ENCODE peak calls at places on chromosomes 1 and 21, in four cellular contexts. J is aorta, F is pancreas, X is lung. R is an unnamed sample.

GRCh38 chr21:27269646-27270045 is 302.8 kb upstream of the ADAMTS5 start:
- DNase-seq in J (no peak), F (no peak), X (no peak), R (no peak)

GRCh38 chr1:218886472-218886871 is 287.2 kb upstream of the LYPLAL1 start:
- DNase-seq in J (peak; percentile 85), F (no peak), X (no peak), R (no peak)

GRCh38 chr1:23951646-23952095 is 8.0 kb upstream of the PNRC2 start:
- DNase-seq in J (no peak), F (no peak), X (no peak), R (peak; percentile 50)

GRCh38 chr1:153946622-153947246 is at the start of gene DENND4B:
- DNase-seq in J (peak; percentile 94), F (peak; percentile 93), X (peak; percentile 80), R (peak; percentile 98)

GRCh38 chr21:39715804-39716397 is 29.1 kb upstream of the IGSF5 start:
- DNase-seq in J (no peak), F (no peak), X (peak; percentile 52), R (peak; percentile 65)

GRCh38 chr1:64161347-64162080 is 41.9 kb upstream of the UBE2U start:
- DNase-seq in J (no peak), F (no peak), X (no peak), R (no peak)

GRCh38 chr21:16370176-16370575 is 640.4 kb downstream of the USP25 start:
- DNase-seq in J (no peak), F (no peak), X (no peak), R (no peak)

GRCh38 chr1:3298197-3298596 is 156.3 kb upstream of the ARHGEF16 start:
- DNase-seq in J (no peak), F (peak; percentile 26), X (no peak), R (no peak)

GRCh38 chr1:206079130-206079529 is 26.2 kb downstream of the RHEX start:
- DNase-seq in J (no peak), F (no peak), X (no peak), R (no peak)

GRCh38 chr1:90143522-90144050 is 148.7 kb downstream of the ZNF326 start:
- DNase-seq in J (no peak), F (no peak), X (no peak), R (peak; percentile 53)

GRCh38 chr1:90144820-90145219 is 149.9 kb downstream of the ZNF326 start:
- DNase-seq in J (no peak), F (no peak), X (no peak), R (no peak)

GRCh38 chr1:90139837-90140236 is 144.9 kb downstream of the ZNF326 start:
- DNase-seq in J (no peak), F (no peak), X (no peak), R (no peak)

GRCh38 chr1:90147093-90147492 is 152.2 kb downstream of the ZNF326 start:
- DNase-seq in J (no peak), F (no peak), X (no peak), R (no peak)

GRCh38 chr1:90142697-90143096 is 147.8 kb downstream of the ZNF326 start:
- DNase-seq in J (no peak), F (no peak), X (no peak), R (no peak)
- H3K36me3 ChIP-seq in J (no peaks in the 10 kb centered on the region), F (no peaks in the 10 kb centered on the region), X (no peaks in the 10 kb centered on the region), R (no peaks in the 10 kb centered on the region)

GRCh38 chr1:115771094-115771846 is 2.8 kb upstream of the CASQ2 start:
- DNase-seq in J (no peak), F (peak; percentile 77), X (no peak), R (peak; percentile 21)

GRCh38 chr1:115765091-115765490 is 3.4 kb downstream of the CASQ2 start:
- DNase-seq in J (no peak), F (no peak), X (no peak), R (no peak)

GRCh38 chr1:115767403-115767802 is 1.1 kb downstream of the CASQ2 start:
- DNase-seq in J (no peak), F (no peak), X (no peak), R (no peak)

GRCh38 chr1:115771847-115772457 is 3.4 kb upstream of the CASQ2 start:
- DNase-seq in J (peak; percentile 84), F (no peak), X (peak; percentile 52), R (peak; percentile 79)

DNA sequence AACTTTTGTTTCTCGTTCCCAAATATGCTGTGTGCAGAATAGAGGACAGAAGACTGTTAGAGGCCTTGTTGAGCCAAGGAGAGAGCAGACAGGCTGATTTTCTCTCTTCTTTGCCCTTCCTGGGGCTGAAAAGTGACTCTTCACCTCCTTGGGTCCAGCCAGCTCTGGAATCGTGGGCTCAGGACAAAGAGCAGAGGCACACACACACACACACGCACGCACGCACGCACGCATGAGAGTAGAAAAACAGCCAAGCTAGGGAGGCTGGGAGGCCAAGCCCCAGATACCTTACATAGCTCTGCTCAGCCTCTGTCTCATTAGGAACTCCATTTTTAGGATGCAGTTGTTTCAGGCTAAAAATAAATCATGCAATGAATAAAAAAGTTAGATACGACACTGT is at the start of gene CASQ2:
- DNase-seq in J (no peak), F (no peak), X (no peak), R (no peak)
- H3K27ac ChIP-seq in J (peak within 1 kb of the TSS; percentile 47), F (no peak within 1 kb of the TSS), X (no peak within 1 kb of the TSS), R (no peak within 1 kb of the TSS)

GRCh38 chr21:31855180-31855579 is 17.6 kb upstream of the HUNK start:
- DNase-seq in J (no peak), F (no peak), X (no peak), R (no peak)
- H3K36me3 ChIP-seq in J (no peaks in the 10 kb centered on the region), F (no peaks in the 10 kb centered on the region), X (no peaks in the 10 kb centered on the region), R (no peaks in the 10 kb centered on the region)

GRCh38 chr1:2276803-2277580 is 48.9 kb downstream of the SKI start:
- DNase-seq in J (no peak), F (no peak), X (no peak), R (no peak)

GRCh38 chr1:2275796-2276536 is 47.8 kb downstream of the SKI start:
- DNase-seq in J (no peak), F (peak; percentile 57), X (peak; percentile 63), R (no peak)

GRCh38 chr1:2279210-2279639 is 51.1 kb downstream of the SKI start:
- DNase-seq in J (no peak), F (peak; percentile 40), X (peak; percentile 66), R (no peak)

GRCh38 chr1:2278591-2279209 is 50.6 kb downstream of the SKI start:
- DNase-seq in J (no peak), F (peak; percentile 49), X (no peak), R (no peak)

GRCh38 chr1:2277741-2278488 is 49.8 kb downstream of the SKI start:
- DNase-seq in J (no peak), F (peak; percentile 32), X (no peak), R (no peak)
- H3K27ac ChIP-seq in J (peak overlapping the region; percentile 4), F (no peak overlapping the region), X (peak overlapping the region; percentile 89), R (no peak overlapping the region)

DNA sequence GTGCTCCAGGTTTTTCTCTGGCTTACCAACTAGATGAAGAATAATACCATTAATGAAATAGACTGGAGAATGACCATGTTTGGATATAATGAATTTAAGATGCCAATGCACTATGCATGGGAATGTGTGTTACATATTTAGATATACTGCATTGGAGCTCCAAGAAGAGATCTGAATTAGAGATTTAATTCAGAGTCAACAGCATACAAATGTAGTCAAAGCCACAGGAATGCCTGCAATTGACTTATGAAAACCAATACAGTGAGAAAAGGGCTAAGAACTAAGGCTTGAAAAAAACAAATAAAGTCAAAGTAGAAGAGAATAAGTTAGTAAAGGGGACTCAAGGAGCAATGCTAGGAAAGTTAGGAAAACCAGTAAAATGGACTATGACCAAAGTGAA is 59.1 kb downstream of the USP24 start:
- DNase-seq in J (no peak), F (no peak), X (no peak), R (no peak)
- H3K36me3 ChIP-seq in J (peaks cover 3% of the 10 kb centered on the region), F (no peaks in the 10 kb centered on the region), X (peaks cover 14% of the 10 kb centered on the region), R (peaks cover 52% of the 10 kb centered on the region)

GRCh38 chr1:185058103-185058502 is 12.7 kb downstream of the RNF2 start:
- DNase-seq in J (no peak), F (no peak), X (no peak), R (no peak)
- H3K27ac ChIP-seq in J (no peak overlapping the region), F (no peak overlapping the region), X (no peak overlapping the region), R (no peak overlapping the region)

GRCh38 chr1:223742861-223743517 is 30.6 kb downstream of the CAPN2 start:
- DNase-seq in J (no peak), F (no peak), X (no peak), R (no peak)
- H3K36me3 ChIP-seq in J (peaks cover 3% of the 10 kb centered on the region), F (no peaks in the 10 kb centered on the region), X (peaks cover 43% of the 10 kb centered on the region), R (no peaks in the 10 kb centered on the region)

DNA sequence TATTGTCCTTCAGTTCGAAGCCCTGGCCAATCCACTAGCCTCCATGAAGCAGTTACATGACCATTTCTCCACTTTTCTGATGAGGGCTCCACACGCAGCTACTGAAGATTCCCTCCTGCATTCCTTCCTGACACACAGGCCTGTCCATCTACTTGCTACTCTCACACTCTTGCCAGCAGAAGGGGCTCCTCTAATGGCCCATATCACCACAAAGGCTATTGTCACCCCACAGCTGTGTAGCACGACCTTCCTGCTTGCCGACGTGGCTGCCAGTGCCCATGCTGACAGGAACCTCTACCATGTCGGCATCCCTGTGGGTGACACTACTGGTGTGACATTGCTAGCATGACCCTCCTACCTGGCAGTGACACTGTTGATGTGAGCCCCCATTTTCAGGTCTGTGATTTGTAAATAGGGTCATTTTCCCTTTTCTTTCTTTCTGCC is 1528.6 kb upstream of the TPTE start:
- DNase-seq in J (peak; percentile 85), F (no peak), X (no peak), R (no peak)
- H3K27ac ChIP-seq in J (no peak overlapping the region), F (no peak overlapping the region), X (no peak overlapping the region), R (no peak overlapping the region)

GRCh38 chr21:36350282-36350910 is 30.4 kb downstream of the MORC3 start:
- DNase-seq in J (no peak), F (no peak), X (no peak), R (no peak)

GRCh38 chr21:36359185-36359584 is 26.0 kb upstream of the CHAF1B start:
- DNase-seq in J (no peak), F (no peak), X (no peak), R (no peak)

GRCh38 chr21:36355071-36355680 is 30.0 kb upstream of the CHAF1B start:
- DNase-seq in J (no peak), F (no peak), X (no peak), R (no peak)

DNA sequence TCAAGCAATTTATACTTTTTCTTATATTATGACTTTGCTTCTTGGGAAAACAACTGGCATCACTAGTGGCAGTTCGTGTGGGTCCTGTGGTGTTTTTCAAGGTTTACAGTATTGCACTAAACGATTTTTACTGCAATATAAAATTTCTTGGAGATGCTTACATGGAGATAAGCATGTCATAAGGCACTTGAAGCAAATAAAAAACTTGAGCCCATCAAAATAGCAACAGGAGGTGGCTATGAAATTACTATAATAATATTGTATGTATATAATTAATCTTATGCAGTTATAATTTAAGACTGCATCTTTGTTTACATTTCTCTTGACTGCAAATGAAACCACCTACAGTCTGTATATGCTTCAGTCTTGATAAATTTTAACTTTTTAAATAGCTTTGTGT is 29.3 kb upstream of the CHAF1B start:
- DNase-seq in J (no peak), F (no peak), X (no peak), R (no peak)
- H3K36me3 ChIP-seq in J (peaks cover 10% of the 10 kb centered on the region), F (no peaks in the 10 kb centered on the region), X (peaks cover 25% of the 10 kb centered on the region), R (peaks cover 74% of the 10 kb centered on the region)